ENCODE peak calls at places on chromosomes 16 and 17, in seven cellular contexts. T, Y, R, X, L, I and M are unnamed samples.

GRCh38 chr16:88966986-88967799 is 9.8 kb downstream of the CBFA2T3 start:
- DNase-seq in T (no peak), Y (no peak), R (no peak), X (no peak), L (no peak), I (no peak), M (no peak)

GRCh38 chr16:23556881-23557778 is at the start of the genes EARS2 and UBFD1:
- DNase-seq in T (peak; percentile 90), Y (peak; percentile 95), R (peak; percentile 98), X (peak; percentile 99), L (peak; percentile 98), I (peak; percentile 97), M (peak; percentile 98)

GRCh38 chr16:55367796-55368195 is 43.8 kb downstream of the IRX6 start:
- DNase-seq in T (no peak), Y (peak; percentile 73), R (no peak), X (no peak), L (no peak), I (no peak), M (no peak)

GRCh38 chr16:63129411-63130125 is 1093.3 kb upstream of the CDH8 start:
- DNase-seq in T (no peak), Y (no peak), R (no peak), X (no peak), L (no peak), I (no peak), M (no peak)

GRCh38 chr17:32625971-32626370 is 139.2 kb downstream of the CDK5R1 start:
- DNase-seq in T (no peak), Y (no peak), R (no peak), X (no peak), L (no peak), I (no peak), M (no peak)

GRCh38 chr17:15967706-15968399 is 22.9 kb downstream of the ADORA2B start:
- DNase-seq in T (no peak), Y (no peak), R (no peak), X (no peak), L (no peak), I (no peak), M (no peak)

GRCh38 chr17:81095608-81095888 is 60.6 kb downstream of the BAIAP2 start:
- DNase-seq in T (no peak), Y (no peak), R (no peak), X (no peak), L (no peak), I (no peak), M (no peak)

GRCh38 chr17:67058036-67058435 is 13.7 kb downstream of the CACNG1 start:
- DNase-seq in T (no peak), Y (no peak), R (no peak), X (no peak), L (no peak), I (no peak), M (no peak)

GRCh38 chr16:1152123-1152638 is 725 bp upstream of the CACNA1H start:
- DNase-seq in T (no peak), Y (no peak), R (peak; percentile 31), X (peak; percentile 37), L (no peak), I (no peak), M (no peak)

GRCh38 chr17:83198366-83199341 is 119.2 kb downstream of the METRNL start:
- DNase-seq in T (no peak), Y (no peak), R (no peak), X (peak; percentile 26), L (peak; percentile 64), I (no peak), M (peak; percentile 13)

GRCh38 chr16:49605536-49606241 is 232.1 kb downstream of the C16orf78 start:
- DNase-seq in T (no peak), Y (no peak), R (no peak), X (no peak), L (no peak), I (no peak), M (no peak)

GRCh38 chr16:78551487-78552085 is 452.1 kb downstream of the WWOX start:
- DNase-seq in T (no peak), Y (no peak), R (no peak), X (no peak), L (no peak), I (no peak), M (no peak)

GRCh38 chr17:74369665-74370490 is 2.6 kb downstream of the GPR142 start:
- DNase-seq in T (no peak), Y (no peak), R (no peak), X (no peak), L (no peak), I (no peak), M (no peak)

GRCh38 chr17:36107660-36108059 is 4.0 kb downstream of the CCL4 start:
- DNase-seq in T (no peak), Y (no peak), R (no peak), X (no peak), L (no peak), I (no peak), M (no peak)

GRCh38 chr17:77394540-77395295 is 253.9 kb downstream of the SEC14L1 start:
- DNase-seq in T (no peak), Y (no peak), R (no peak), X (peak; percentile 62), L (no peak), I (no peak), M (no peak)

GRCh38 chr17:57940217-57940616 is 15.0 kb downstream of the CUEDC1 start:
- DNase-seq in T (no peak), Y (no peak), R (no peak), X (no peak), L (no peak), I (no peak), M (no peak)

GRCh38 chr17:38559025-38559879 is 46.5 kb downstream of the SRCIN1 start:
- DNase-seq in T (no peak), Y (no peak), R (peak; percentile 71), X (peak; percentile 80), L (peak; percentile 90), I (peak; percentile 74), M (peak; percentile 76)
- H3K4me3 ChIP-seq in T (peak overlapping the region; percentile 75), Y (no peak overlapping the region), R (peak overlapping the region; percentile 29), X (peak overlapping the region; percentile 45), L (peak overlapping the region; percentile 56), I (peak overlapping the region; percentile 39), M (peak overlapping the region; percentile 65)

GRCh38 chr17:71801301-71801700 is 319.5 kb upstream of the SOX9 start:
- DNase-seq in T (no peak), Y (peak; percentile 26), R (no peak), X (no peak), L (no peak), I (peak; percentile 67), M (no peak)

GRCh38 chr17:71803656-71804284 is 317.1 kb upstream of the SOX9 start:
- DNase-seq in T (no peak), Y (no peak), R (no peak), X (no peak), L (no peak), I (no peak), M (no peak)

GRCh38 chr17:71802663-71803062 is 318.2 kb upstream of the SOX9 start:
- DNase-seq in T (no peak), Y (no peak), R (no peak), X (no peak), L (no peak), I (no peak), M (no peak)

GRCh38 chr17:71799657-71800056 is 321.2 kb upstream of the SOX9 start:
- DNase-seq in T (no peak), Y (no peak), R (no peak), X (no peak), L (no peak), I (no peak), M (no peak)
- H3K4me3 ChIP-seq in T (no peak overlapping the region), Y (no peak overlapping the region), R (no peak overlapping the region), X (no peak overlapping the region), L (no peak overlapping the region), I (no peak overlapping the region), M (no peak overlapping the region)

GRCh38 chr16:74605746-74606520 is 981 bp downstream of the GLG1 start:
- DNase-seq in T (no peak), Y (no peak), R (no peak), X (no peak), L (no peak), I (no peak), M (no peak)

GRCh38 chr16:74605332-74605731 is 1.6 kb downstream of the GLG1 start:
- DNase-seq in T (no peak), Y (no peak), R (no peak), X (no peak), L (no peak), I (no peak), M (no peak)

GRCh38 chr16:74607967-74608356 is 1.0 kb upstream of the GLG1 start:
- DNase-seq in T (no peak), Y (no peak), R (no peak), X (no peak), L (peak; percentile 55), I (peak; percentile 48), M (no peak)

GRCh38 chr16:74607310-74607966 is 524 bp upstream of the GLG1 start:
- DNase-seq in T (no peak), Y (no peak), R (no peak), X (no peak), L (no peak), I (no peak), M (no peak)

DNA sequence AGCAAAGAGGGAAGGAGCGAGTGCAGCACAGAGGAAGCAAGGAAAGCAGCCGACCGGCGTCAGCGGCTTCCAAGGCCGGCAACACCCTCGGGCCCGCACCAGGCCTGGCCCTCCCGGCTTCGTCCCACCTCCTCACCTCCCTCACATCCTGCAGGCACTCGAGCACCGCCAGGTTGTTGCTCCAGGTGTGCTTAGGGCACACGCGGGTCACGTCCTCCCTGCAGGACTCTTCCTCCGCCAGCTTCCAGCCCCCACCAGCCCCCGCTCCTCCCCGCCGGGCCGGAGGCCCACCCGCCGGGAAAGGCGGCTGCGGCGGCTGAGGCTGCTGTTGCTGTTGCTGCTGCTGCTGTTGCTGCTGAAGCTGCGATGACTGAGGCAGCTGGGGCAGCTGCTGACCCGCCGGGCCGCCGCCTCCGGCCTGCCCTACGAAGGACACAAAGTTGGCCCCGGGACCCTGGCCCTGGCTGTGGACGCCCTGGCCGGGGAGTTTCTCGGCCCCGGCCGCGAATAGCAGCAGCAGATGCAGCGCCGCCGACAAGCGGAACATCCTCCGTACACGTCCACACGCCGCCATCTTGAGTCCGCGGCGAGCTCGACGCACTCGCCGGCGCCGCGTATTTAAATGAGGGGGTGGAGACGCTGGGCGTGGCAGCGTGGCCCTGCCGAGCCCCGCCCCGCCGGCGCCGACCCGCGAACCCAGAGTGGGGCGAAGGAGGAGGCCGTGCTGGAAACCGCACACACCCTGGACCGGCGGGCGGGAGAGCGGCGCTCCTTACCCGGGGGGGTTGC is at the start of gene GLG1:
- DNase-seq in T (no peak), Y (peak; percentile 49), R (peak; percentile 91), X (peak; percentile 93), L (peak; percentile 93), I (peak; percentile 83), M (peak; percentile 93)
- H3K4me3 ChIP-seq in T (peak within 1 kb of the TSS; percentile 91), Y (peak within 1 kb of the TSS; percentile 93), R (peak within 1 kb of the TSS; percentile 100), X (peak within 1 kb of the TSS; percentile 100), L (peak within 1 kb of the TSS; percentile 97), I (peak within 1 kb of the TSS; percentile 92), M (peak within 1 kb of the TSS; percentile 96)

DNA sequence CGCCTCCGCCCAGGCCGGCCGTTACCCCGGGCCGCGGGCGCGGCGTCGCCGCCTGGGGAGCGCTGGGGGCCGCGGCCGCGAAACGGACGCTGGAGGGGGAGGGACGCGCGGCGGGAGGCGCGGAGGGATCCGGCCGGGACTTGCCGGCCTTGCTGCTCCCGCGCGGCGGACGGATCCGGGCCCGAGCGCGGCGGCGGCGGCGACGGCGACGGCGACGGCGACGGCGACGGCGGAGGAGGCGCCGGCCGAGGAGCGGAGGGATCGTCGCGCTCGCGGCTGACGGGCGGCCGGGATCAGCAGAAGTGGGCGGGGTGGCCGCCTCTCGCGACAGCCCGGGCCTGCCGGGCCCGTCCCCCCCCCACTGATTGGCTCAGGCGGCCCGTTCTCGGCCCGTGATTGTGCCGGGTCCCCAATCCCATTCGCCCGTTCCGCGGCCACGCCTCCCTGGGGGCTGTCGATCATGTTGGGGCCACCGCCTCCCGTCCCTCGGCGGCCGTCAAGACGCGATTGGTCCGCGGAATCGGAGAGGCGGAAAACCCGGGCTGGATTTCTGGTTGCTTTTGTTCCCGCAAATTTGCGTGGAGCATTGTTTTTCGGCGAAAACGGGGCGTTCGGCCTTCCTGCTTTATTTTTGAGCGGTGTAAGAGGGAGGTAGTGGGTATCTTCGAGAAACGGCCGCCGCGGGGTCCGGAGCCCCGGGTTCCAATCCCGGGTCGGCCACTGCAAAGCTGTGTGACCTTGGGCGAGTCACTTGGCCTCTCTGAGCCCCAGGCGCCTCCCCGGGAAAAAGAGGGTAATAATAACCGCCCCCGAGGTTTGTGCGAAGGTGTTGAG is at the start of gene ZCCHC14:
- DNase-seq in T (peak; percentile 40), Y (peak; percentile 77), R (peak; percentile 100), X (peak; percentile 100), L (peak; percentile 100), I (peak; percentile 97), M (peak; percentile 100)
- H3K4me3 ChIP-seq in T (peak within 1 kb of the TSS; percentile 76), Y (peak within 1 kb of the TSS; percentile 45), R (peak within 1 kb of the TSS; percentile 60), X (peak within 1 kb of the TSS; percentile 60), L (peak within 1 kb of the TSS; percentile 52), I (peak within 1 kb of the TSS; percentile 54), M (peak within 1 kb of the TSS; percentile 71)